ENCODE peak calls at places on chromosome 22, in eight cellular contexts. O, B, V, S, J, R, M and D are unnamed samples.

GRCh38 chr22:23683545-23683944 is 7.3 kb upstream of the RGL4 start:
- DNase-seq in O (no peak), B (no peak), V (no peak), S (no peak), J (no peak), R (no peak), M (no peak), D (no peak)

GRCh38 chr22:39306456-39307361 is 12.7 kb downstream of the RPL3 start:
- DNase-seq in O (no peak), B (no peak), V (no peak), S (no peak), J (no peak), R (no peak), M (no peak), D (peak; percentile 56)

GRCh38 chr22:17777005-17777716 is 2.9 kb upstream of the BID start:
- DNase-seq in O (no peak), B (no peak), V (no peak), S (no peak), J (no peak), R (no peak), M (peak; percentile 79), D (no peak)

GRCh38 chr22:22519591-22519990 is 479 bp downstream of the ZNF280A start:
- DNase-seq in O (no peak), B (no peak), V (no peak), S (no peak), J (no peak), R (no peak), M (no peak), D (no peak)

GRCh38 chr22:45922256-45922655 is 54.7 kb downstream of the WNT7B start:
- DNase-seq in O (no peak), B (no peak), V (no peak), S (no peak), J (no peak), R (no peak), M (no peak), D (no peak)

GRCh38 chr22:38139901-38140300 is 29.4 kb upstream of the BAIAP2L2 start:
- DNase-seq in O (no peak), B (no peak), V (no peak), S (no peak), J (no peak), R (no peak), M (no peak), D (no peak)

GRCh38 chr22:39110631-39111561 is 13.9 kb downstream of the APOBEC3H start:
- DNase-seq in O (no peak), B (no peak), V (no peak), S (no peak), J (no peak), R (no peak), M (no peak), D (peak; percentile 43)

GRCh38 chr22:27827586-27828213 is 26.1 kb upstream of the MN1 start:
- DNase-seq in O (peak; percentile 59), B (no peak), V (no peak), S (no peak), J (no peak), R (no peak), M (no peak), D (no peak)

GRCh38 chr22:30777589-30777988 is 82.9 kb downstream of the OSBP2 start:
- DNase-seq in O (no peak), B (no peak), V (no peak), S (no peak), J (no peak), R (no peak), M (no peak), D (no peak)

GRCh38 chr22:37843746-37844089 is 416 bp downstream of the ANKRD54 start:
- DNase-seq in O (no peak), B (no peak), V (peak; percentile 56), S (no peak), J (peak; percentile 47), R (no peak), M (no peak), D (peak; percentile 63)

GRCh38 chr22:50576070-50576469 is 2.2 kb downstream of the CPT1B start:
- DNase-seq in O (no peak), B (no peak), V (no peak), S (no peak), J (no peak), R (peak; percentile 10), M (no peak), D (peak; percentile 74)

GRCh38 chr22:49435596-49435995 is 392.1 kb downstream of the BRD1 start:
- DNase-seq in O (no peak), B (no peak), V (no peak), S (no peak), J (no peak), R (no peak), M (no peak), D (no peak)

GRCh38 chr22:49436056-49436455 is 391.6 kb downstream of the BRD1 start:
- DNase-seq in O (no peak), B (no peak), V (no peak), S (no peak), J (no peak), R (no peak), M (no peak), D (no peak)

GRCh38 chr22:49433044-49433443 is 394.6 kb downstream of the BRD1 start:
- DNase-seq in O (no peak), B (no peak), V (no peak), S (no peak), J (no peak), R (no peak), M (no peak), D (no peak)

GRCh38 chr22:49432211-49432905 is 395.3 kb downstream of the BRD1 start:
- DNase-seq in O (no peak), B (no peak), V (no peak), S (no peak), J (no peak), R (no peak), M (no peak), D (no peak)

DNA sequence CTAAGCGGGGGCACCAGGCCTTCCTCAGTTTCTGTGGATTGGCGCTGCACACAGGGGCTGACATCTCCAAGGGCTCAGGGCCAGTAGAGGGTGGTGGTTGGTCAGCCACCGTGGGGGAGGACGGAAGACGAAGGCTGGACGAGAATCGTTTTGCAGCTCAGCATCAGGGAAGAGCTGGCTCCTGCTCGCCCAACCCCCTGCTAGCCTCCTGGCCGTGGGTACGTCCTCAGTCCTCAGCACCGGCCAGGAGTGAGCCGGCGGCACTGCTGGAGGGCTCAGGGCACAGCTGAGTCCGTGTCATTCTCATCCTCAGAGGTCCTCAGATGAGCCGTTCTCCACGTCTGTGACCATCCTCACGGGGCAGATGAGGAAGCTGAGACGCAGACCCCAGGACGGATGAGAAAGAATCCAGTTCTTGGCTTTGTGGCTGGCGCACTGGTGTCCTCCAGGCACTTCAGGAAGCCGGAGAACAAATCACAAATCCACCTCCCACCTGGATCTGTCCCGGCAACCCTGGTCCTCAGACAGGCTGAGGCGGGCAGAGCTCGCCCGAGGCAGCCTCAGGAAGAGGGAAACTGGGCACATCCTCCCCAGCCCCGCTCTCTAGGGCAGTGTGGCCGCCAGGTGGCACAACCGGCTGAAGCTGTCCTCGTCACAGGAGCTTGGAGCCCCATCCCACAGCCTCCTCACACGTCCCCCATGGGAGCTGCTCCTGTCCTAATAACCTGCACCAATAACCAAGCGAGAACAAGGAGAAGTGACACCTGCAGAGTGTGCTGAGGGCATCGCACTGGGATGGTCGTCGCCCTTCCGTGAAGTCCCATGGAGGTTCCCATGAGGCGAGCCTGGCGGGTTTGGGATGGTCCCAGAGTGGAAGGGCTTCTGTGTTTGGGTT is 393.7 kb downstream of the BRD1 start:
- DNase-seq in O (no peak), B (no peak), V (no peak), S (no peak), J (no peak), R (no peak), M (no peak), D (peak; percentile 22)
- TF ChIP-seq CTCF in O (no peak), B (no peak), V (peak; percentile 40), S (no peak), J (no peak), R (no peak), M (peak; percentile 29), D (no peak)

DNA sequence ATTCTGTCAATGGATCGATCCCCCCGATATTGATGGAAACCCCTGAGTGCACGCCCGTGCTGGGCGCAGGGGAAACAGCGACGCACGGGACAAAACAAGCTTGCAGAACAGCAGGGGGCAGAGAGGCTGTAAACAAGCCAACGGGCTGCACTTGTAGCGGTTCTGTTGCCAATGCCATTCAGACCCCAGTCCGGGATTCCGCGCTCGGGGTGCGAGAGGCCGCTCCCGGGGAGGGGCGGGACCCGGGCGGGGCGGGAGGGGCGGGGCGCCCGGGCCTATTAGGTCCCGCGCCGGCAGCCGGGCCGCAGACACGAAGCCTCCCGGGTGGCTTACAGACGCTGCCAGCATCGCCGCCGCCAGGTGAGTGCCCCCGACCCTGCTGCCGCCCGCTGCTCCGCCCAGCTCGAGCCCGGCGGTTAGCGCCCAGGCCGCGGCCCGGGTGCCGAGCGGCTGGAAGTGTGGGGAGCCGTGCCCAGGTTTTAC is at the start of gene BIK:
- DNase-seq in O (no peak), B (no peak), V (peak; percentile 31), S (no peak), J (peak; percentile 39), R (no peak), M (peak; percentile 67), D (peak; percentile 71)
- TF ChIP-seq CTCF in O (no peak), B (peak; percentile 37), V (peak; percentile 32), S (peak; percentile 32), J (peak; percentile 41), R (peak; percentile 13), M (peak; percentile 48), D (peak; percentile 51)

GRCh38 chr22:29387921-29388758 is at the start of gene AP1B1:
- DNase-seq in O (peak; percentile 92), B (peak; percentile 76), V (peak; percentile 89), S (peak; percentile 49), J (peak; percentile 95), R (peak; percentile 29), M (peak; percentile 95), D (peak; percentile 98)
- TF ChIP-seq CTCF in O (no peak), B (no peak), V (no peak), S (peak; percentile 11), J (no peak), R (no peak), M (no peak), D (no peak)

GRCh38 chr22:35514366-35514765 is 26.3 kb upstream of the RASD2 start:
- DNase-seq in O (no peak), B (no peak), V (no peak), S (no peak), J (no peak), R (no peak), M (no peak), D (no peak)
- TF ChIP-seq CTCF in O (no peak), B (no peak), V (no peak), S (no peak), J (no peak), R (no peak), M (no peak), D (no peak)

DNA sequence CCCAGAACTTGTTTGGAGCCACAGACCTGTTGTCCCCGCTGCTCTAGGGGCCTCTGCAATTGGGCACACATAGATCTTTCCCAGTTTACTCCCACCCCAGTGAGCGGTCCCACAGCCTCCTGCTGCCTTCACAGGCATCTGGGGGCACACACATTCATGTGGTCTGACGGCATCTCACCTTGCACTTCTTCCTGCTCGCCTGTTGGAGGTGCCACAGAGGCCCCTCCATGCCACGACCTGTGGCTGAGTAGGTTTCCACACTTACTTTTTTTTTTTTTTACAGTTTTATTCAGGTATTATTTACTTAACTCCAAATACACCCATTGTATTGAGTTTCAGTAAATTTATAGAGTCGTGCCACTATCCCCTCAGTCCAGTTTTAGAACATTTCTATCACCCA is 68.9 kb upstream of the SEPTIN5 start:
- DNase-seq in O (no peak), B (no peak), V (no peak), S (no peak), J (no peak), R (no peak), M (no peak), D (no peak)
- TF ChIP-seq CTCF in O (no peak), B (no peak), V (no peak), S (no peak), J (no peak), R (peak; percentile 7), M (no peak), D (peak; percentile 5)